ENCODE peak calls at places on chromosomes 12 and 14, in five cellular contexts. T is upper lobe of right lung, M is HTR-8/SVneo, A is lower lobe of right lung, H is HEK293T. O is an unnamed sample.
A peak's percentile ranks its signal among the peaks of the same experiment; 100 is the strongest.

GRCh38 chr14:96098309-96098998 is 59.3 kb downstream of the C14orf132 start:
- DNase-seq in H (peak; percentile 57), M (peak; percentile 48), T (peak; percentile 73), A (no peak), O (peak; percentile 55)

GRCh38 chr12:69789351-69789750 is 35.7 kb upstream of the MYRFL start:
- DNase-seq in A (no peak), M (no peak), T (no peak), H (no peak), O (no peak)

GRCh38 chr12:128258866-128259555 is 8.0 kb upstream of the TMEM132C start:
- DNase-seq in H (no peak), A (no peak), T (no peak), M (no peak), O (peak; percentile 28)

GRCh38 chr14:95056476-95056875 is 100.9 kb downstream of the DICER1 start:
- DNase-seq in A (no peak), H (no peak), M (no peak), T (peak; percentile 67), O (no peak)

GRCh38 chr12:11758838-11759509 is 109.5 kb downstream of the ETV6 start:
- DNase-seq in T (no peak), M (no peak), H (no peak), A (no peak), O (no peak)

GRCh38 chr12:4286771-4287317 is 13.3 kb downstream of the CCND2 start:
- DNase-seq in M (no peak), H (no peak), A (no peak), T (no peak), O (no peak)

GRCh38 chr14:106845286-106846087 is 1319.1 kb downstream of the TMEM121 start:
- DNase-seq in M (no peak), T (peak; percentile 76), A (peak; percentile 79), H (no peak), O (peak; percentile 44)

GRCh38 chr12:102970780-102971179 is 13.3 kb downstream of the ASCL1 start:
- DNase-seq in T (no peak), M (no peak), A (no peak), H (no peak), O (no peak)

GRCh38 chr12:130818381-130819247 is 20.4 kb downstream of the STX2 start:
- DNase-seq in T (peak; percentile 90), H (peak; percentile 20), A (peak; percentile 84), M (no peak), O (no peak)

GRCh38 chr12:45490232-45490881 is 239.1 kb upstream of the ARID2 start:
- DNase-seq in H (no peak), T (no peak), M (no peak), A (no peak), O (no peak)

GRCh38 chr14:67515386-67516079 is 17.6 kb upstream of the PLEKHH1 start:
- DNase-seq in M (no peak), A (peak; percentile 51), H (peak; percentile 40), T (peak; percentile 70), O (peak; percentile 14)

GRCh38 chr12:38392584-38393144 is 76.1 kb downstream of the ALG10B start:
- DNase-seq in A (no peak), H (no peak), M (no peak), T (no peak), O (peak; percentile 78)

GRCh38 chr12:105814283-105814682 is 324.5 kb downstream of the NUAK1 start:
- DNase-seq in M (no peak), T (no peak), H (no peak), A (no peak), O (no peak)

GRCh38 chr12:92123780-92124707 is 21.6 kb downstream of the BTG1 start:
- DNase-seq in T (no peak), A (no peak), M (no peak), H (no peak), O (no peak)

GRCh38 chr12:110088936-110089335 is 35.2 kb upstream of the IFT81 start:
- DNase-seq in A (no peak), T (no peak), M (no peak), H (no peak), O (no peak)

GRCh38 chr12:42855362-42855950 is 265.9 kb upstream of the PRICKLE1 start:
- DNase-seq in H (no peak), A (no peak), M (no peak), T (no peak), O (no peak)

GRCh38 chr12:119835068-119835467 is 42.1 kb downstream of the CIT start:
- DNase-seq in A (no peak), T (no peak), H (no peak), M (no peak), O (peak; percentile 5)

GRCh38 chr12:39230086-39230485 is 212.8 kb downstream of the KIF21A start:
- DNase-seq in H (no peak), M (no peak), T (no peak), A (no peak), O (peak; percentile 81)

GRCh38 chr14:69996197-69996596 is 117.0 kb downstream of the SMOC1 start:
- DNase-seq in A (no peak), M (peak; percentile 53), T (no peak), H (no peak), O (peak; percentile 55)

GRCh38 chr14:93028724-93029076 is 87.0 kb downstream of the ITPK1 start:
- DNase-seq in M (no peak), H (no peak), T (no peak), A (no peak), O (no peak)

GRCh38 chr12:107287436-107288413 is 194.4 kb upstream of the CRY1 start:
- DNase-seq in H (no peak), A (no peak), T (no peak), M (no peak), O (peak; percentile 77)

GRCh38 chr14:104805326-104805678 is 4.4 kb downstream of the ZBTB42 start:
- DNase-seq in M (peak; percentile 73), T (no peak), H (peak; percentile 39), A (peak; percentile 69), O (peak; percentile 90)

GRCh38 chr12:120866143-120866542 is 38.0 kb downstream of the SPPL3 start:
- DNase-seq in M (no peak), T (no peak), A (no peak), H (no peak), O (no peak)

GRCh38 chr14:100709252-100709955 is 17.3 kb upstream of the DLK1 start:
- DNase-seq in A (no peak), M (no peak), H (no peak), T (no peak), O (no peak)

GRCh38 chr14:33061667-33062325 is 123.1 kb downstream of the NPAS3 start:
- DNase-seq in T (no peak), H (peak; percentile 7), A (no peak), M (no peak), O (peak; percentile 44)

GRCh38 chr14:61710853-61711817 is 15.8 kb downstream of the HIF1A start:
- DNase-seq in A (no peak), T (no peak), M (no peak), H (no peak), O (peak; percentile 46)

GRCh38 chr14:27553820-27554219 is 956.0 kb upstream of the NOVA1 start:
- DNase-seq in M (no peak), A (no peak), H (no peak), T (no peak), O (no peak)

GRCh38 chr14:99574099-99574880 is 29.7 kb downstream of the CCDC85C start:
- DNase-seq in A (peak; percentile 64), T (no peak), H (peak; percentile 26), M (peak; percentile 81), O (peak; percentile 80)